ENCODE peak calls at places on chromosome 14, in nine cellular contexts. O is astrocyte of the spinal cord, Z is heart right ventricle, S is AG10803, M is adipocyte, K is tibial artery, C is pancreas, L is ascending aorta, W is endodermal cell. H is an unnamed sample.

GRCh38 chr14:104427126-104427851 is 152.3 kb upstream of the C14orf180 start:
- DNase-seq in O (no peak), Z (no peak), S (no peak), M (no peak), K (no peak), C (no peak), L (peak), W (no peak), H (no peak)

GRCh38 chr14:21523203-21523602 is 2.9 kb downstream of the SALL2 start:
- DNase-seq in O (no peak), Z (no peak), S (no peak), M (no peak), K (no peak), C (no peak), L (no peak), W (no peak), H (no peak)

GRCh38 chr14:23005451-23005850 is 4.5 kb downstream of the C14orf93 start:
- DNase-seq in O (no peak), Z (no peak), S (no peak), M (no peak), K (no peak), C (no peak), L (no peak), W (no peak), H (no peak)

GRCh38 chr14:94581127-94581999 is at the start of gene SERPINA5:
- DNase-seq in O (peak), Z (peak), S (peak), M (peak), K (no peak), C (peak), L (peak), W (peak), H (no peak)

GRCh38 chr14:40115583-40115982 is 683.4 kb upstream of the FBXO33 start:
- DNase-seq in O (no peak), Z (no peak), S (no peak), M (no peak), K (no peak), C (no peak), L (no peak), W (no peak), H (no peak)

GRCh38 chr14:50001999-50002925 is 109.4 kb downstream of the ARF6 start:
- DNase-seq in O (no peak), Z (no peak), S (no peak), M (no peak), K (no peak), C (peak), L (no peak), W (peak), H (peak)

GRCh38 chr14:50798048-50798421 is 32.9 kb downstream of the NIN start:
- DNase-seq in O (no peak), Z (no peak), S (no peak), M (no peak), K (no peak), C (no peak), L (no peak), W (no peak), H (no peak)

GRCh38 chr14:90091393-90091792 is 29.6 kb downstream of the KCNK13 start:
- DNase-seq in O (peak), Z (no peak), S (peak), M (peak), K (no peak), C (no peak), L (no peak), W (no peak), H (peak)

GRCh38 chr14:36021926-36022325 is 154.6 kb downstream of the PTCSC3 start:
- DNase-seq in O (no peak), Z (no peak), S (no peak), M (no peak), K (no peak), C (no peak), L (no peak), W (no peak), H (no peak)

GRCh38 chr14:94180655-94181271 is 6.6 kb downstream of the PPP4R4 start:
- DNase-seq in O (peak), Z (no peak), S (peak), M (peak), K (no peak), C (no peak), L (no peak), W (no peak), H (peak)

GRCh38 chr14:61495809-61496208 is 174.4 kb downstream of the PRKCH start:
- DNase-seq in O (no peak), Z (no peak), S (no peak), M (no peak), K (no peak), C (no peak), L (no peak), W (no peak), H (no peak)

GRCh38 chr14:65502676-65503124 is 90.2 kb downstream of the FUT8 start:
- DNase-seq in O (peak), Z (no peak), S (peak), M (peak), K (no peak), C (no peak), L (no peak), W (no peak), H (peak)

GRCh38 chr14:95895720-95896119 is 19.1 kb downstream of the TUNAR start:
- DNase-seq in O (no peak), Z (no peak), S (no peak), M (peak), K (no peak), C (no peak), L (no peak), W (peak), H (no peak)

GRCh38 chr14:64807588-64807987 is 72.1 kb downstream of the SPTB start:
- DNase-seq in O (no peak), Z (peak), S (peak), M (no peak), K (no peak), C (no peak), L (no peak), W (no peak), H (no peak)

GRCh38 chr14:35213143-35213788 is 78.9 kb upstream of the PSMA6 start:
- DNase-seq in O (no peak), Z (no peak), S (no peak), M (no peak), K (no peak), C (no peak), L (no peak), W (no peak), H (no peak)

GRCh38 chr14:89616425-89617141 is 199.6 kb upstream of the FOXN3 start:
- DNase-seq in O (peak), Z (no peak), S (peak), M (peak), K (no peak), C (no peak), L (no peak), W (peak), H (peak)

GRCh38 chr14:98182385-98183055 is 1089.5 kb downstream of the BCL11B start:
- DNase-seq in O (peak), Z (no peak), S (no peak), M (no peak), K (no peak), C (no peak), L (no peak), W (no peak), H (peak)

GRCh38 chr14:98183556-98183955 is 1088.4 kb downstream of the BCL11B start:
- DNase-seq in O (no peak), Z (no peak), S (no peak), M (no peak), K (no peak), C (no peak), L (no peak), W (no peak), H (no peak)

GRCh38 chr14:98186140-98186539 is 1085.9 kb downstream of the BCL11B start:
- DNase-seq in O (peak), Z (no peak), S (no peak), M (no peak), K (no peak), C (no peak), L (no peak), W (no peak), H (no peak)

GRCh38 chr14:98185036-98185435 is 1087.0 kb downstream of the BCL11B start:
- DNase-seq in O (no peak), Z (no peak), S (no peak), M (no peak), K (no peak), C (no peak), L (no peak), W (no peak), H (no peak)

DNA sequence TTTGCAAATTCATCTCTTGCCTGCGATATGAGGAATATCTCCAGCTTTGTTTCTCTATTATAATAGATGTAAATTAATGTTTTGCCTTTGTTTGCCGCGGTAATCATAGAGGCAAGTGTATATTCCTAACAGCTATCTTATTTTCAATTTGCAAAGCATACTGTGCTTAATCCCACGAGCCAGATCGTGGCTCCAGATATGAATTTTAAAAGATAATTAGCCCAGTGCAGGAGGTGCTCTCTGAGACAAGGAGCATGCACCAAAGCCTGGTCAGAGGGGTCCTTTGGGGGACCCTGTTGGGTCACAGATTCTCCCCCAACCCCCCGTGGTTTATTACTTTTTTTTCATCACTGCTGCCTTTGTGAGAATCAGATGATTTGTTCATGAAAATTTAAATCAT is 1087.5 kb downstream of the BCL11B start:
- DNase-seq in O (no peak), Z (no peak), S (no peak), M (no peak), K (no peak), C (no peak), L (no peak), W (no peak), H (no peak)
- H3K4me3 ChIP-seq in O (no peak), Z (no peak), S (no peak), M (no peak), K (no peak), C (no peak), L (no peak), W (no peak), H (no peak)

GRCh38 chr14:99321236-99321925 is 49.4 kb upstream of the BCL11B start:
- DNase-seq in O (no peak), Z (no peak), S (no peak), M (no peak), K (no peak), C (no peak), L (no peak), W (no peak), H (no peak)
- H3K4me3 ChIP-seq in O (no peak), Z (no peak), S (no peak), M (no peak), K (no peak), C (no peak), L (no peak), W (no peak), H (no peak)

DNA sequence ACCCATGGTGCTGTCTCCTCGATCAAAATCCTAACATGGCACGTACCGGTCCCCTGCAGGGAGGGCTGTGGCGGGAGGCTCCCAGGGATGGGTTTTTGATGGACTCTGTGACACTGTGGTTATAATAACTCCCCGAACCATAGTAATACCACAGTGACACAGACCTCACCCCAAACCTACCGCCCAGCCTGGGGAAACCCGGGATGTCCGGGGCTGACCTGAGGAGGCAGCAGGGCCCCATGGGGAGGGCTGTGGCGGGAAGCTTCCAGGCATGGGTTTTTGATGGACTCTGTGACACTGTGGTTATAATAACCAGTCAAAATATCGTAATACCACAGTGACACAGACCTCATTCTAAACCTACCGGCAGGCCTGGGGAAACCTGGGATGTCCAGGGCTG is 378.0 kb downstream of the TMEM121 start:
- DNase-seq in O (no peak), Z (no peak), S (no peak), M (no peak), K (no peak), C (no peak), L (no peak), W (no peak), H (no peak)
- H3K4me3 ChIP-seq in O (no peak), Z (no peak), S (no peak), M (no peak), K (no peak), C (no peak), L (no peak), W (no peak), H (no peak)

GRCh38 chr14:88168498-88169165 is 154.4 kb downstream of the KCNK10 start:
- DNase-seq in O (peak), Z (peak), S (peak), M (peak), K (no peak), C (peak), L (no peak), W (peak), H (no peak)
- H3K4me3 ChIP-seq in O (no peak), Z (no peak), S (no peak), M (no peak), K (no peak), C (no peak), L (no peak), W (no peak), H (no peak)

DNA sequence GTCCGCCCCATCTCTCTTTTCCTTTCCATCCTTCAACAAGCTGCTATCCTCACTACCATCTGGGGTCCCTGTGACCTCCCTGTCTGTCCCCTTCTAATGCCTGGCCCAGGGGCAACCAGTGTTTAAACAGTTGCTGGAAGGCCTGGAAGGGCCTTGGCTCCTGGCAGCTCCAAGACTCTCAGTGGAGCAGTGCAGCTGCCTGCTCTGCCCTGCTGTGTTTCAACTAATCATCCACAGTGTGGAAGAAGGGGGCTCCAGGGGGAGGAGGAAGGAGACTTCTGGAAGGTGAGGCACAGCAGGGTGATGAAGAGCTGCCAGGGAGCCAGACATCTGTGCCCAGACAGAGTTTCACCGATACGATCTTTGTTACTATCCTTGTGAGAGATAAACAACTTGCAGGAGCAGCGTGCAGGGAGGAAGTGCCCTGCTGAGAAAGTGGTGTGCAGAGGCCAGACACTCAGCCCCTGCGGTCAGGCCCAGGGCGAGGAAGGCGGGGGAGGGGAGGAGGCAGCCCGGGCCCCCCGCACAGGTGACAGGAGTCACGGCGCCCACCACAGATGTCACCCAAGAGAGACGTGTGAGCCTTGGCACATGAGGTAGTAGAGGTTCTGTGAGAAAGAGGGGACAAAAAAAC is 1061.8 kb downstream of the BCL11B start:
- DNase-seq in O (peak), Z (no peak), S (no peak), M (no peak), K (no peak), C (no peak), L (no peak), W (peak), H (no peak)
- H3K4me3 ChIP-seq in O (no peak), Z (no peak), S (no peak), M (no peak), K (no peak), C (no peak), L (no peak), W (no peak), H (no peak)

GRCh38 chr14:67963960-67964359 is 144.4 kb downstream of the RAD51B start:
- DNase-seq in O (no peak), Z (no peak), S (no peak), M (no peak), K (no peak), C (no peak), L (no peak), W (no peak), H (no peak)
- H3K4me3 ChIP-seq in O (no peak), Z (peak), S (peak), M (peak), K (peak), C (no peak), L (peak), W (no peak), H (no peak)